ENCODE peak calls at places on chromosome 6, in four cellular contexts. Q is A549; H is CD4-positive, alpha-beta T cell; E is tibial nerve. C is an unnamed sample.

GRCh38 chr6:13462380-13463326 is 24.7 kb downstream of the GFOD1 start:
- DNase-seq in E (no peak), Q (no peak), H (no peak), C (no peak)

GRCh38 chr6:88869263-88870023 is 94.0 kb downstream of the RNGTT start:
- DNase-seq in E (no peak), Q (no peak), H (no peak), C (no peak)

GRCh38 chr6:1039746-1040145 is 272.2 kb upstream of the FOXQ1 start:
- DNase-seq in Q (no peak), E (no peak), H (no peak), C (no peak)

GRCh38 chr6:166672624-166673165 is 45.6 kb upstream of the RPS6KA2 start:
- DNase-seq in Q (no peak), H (no peak), E (no peak), C (no peak)

GRCh38 chr6:7541175-7542064 is at the start of gene DSP:
- DNase-seq in Q (peak), H (no peak), E (no peak), C (no peak)

GRCh38 chr6:107819976-107820551 is 4.0 kb downstream of the SCML4 start:
- DNase-seq in Q (no peak), E (no peak), H (peak), C (no peak)

GRCh38 chr6:7424967-7425807 is 35.6 kb downstream of the RIOK1 start:
- DNase-seq in H (no peak), Q (peak), E (no peak), C (no peak)

GRCh38 chr6:147283460-147283859 is 79.2 kb downstream of the STXBP5 start:
- DNase-seq in H (no peak), E (no peak), Q (no peak), C (no peak)

GRCh38 chr6:132304891-132305305 is 96.4 kb downstream of the MOXD1 start:
- DNase-seq in E (no peak), Q (no peak), H (no peak), C (peak)

GRCh38 chr6:5325173-5325572 is 63.9 kb downstream of the FARS2 start:
- DNase-seq in Q (no peak), H (no peak), E (no peak), C (no peak)

GRCh38 chr6:98514073-98514720 is 320.2 kb upstream of the POU3F2 start:
- DNase-seq in Q (no peak), H (no peak), E (no peak), C (no peak)

GRCh38 chr6:21887301-21888185 is 294.0 kb downstream of the SOX4 start:
- DNase-seq in H (no peak), E (no peak), Q (peak), C (peak)

GRCh38 chr6:136123464-136123863 is 126.6 kb downstream of the MTFR2 start:
- DNase-seq in H (no peak), E (no peak), Q (no peak), C (no peak)

GRCh38 chr6:31660224-31660997 is at the start of gene C6orf47:
- DNase-seq in Q (peak), E (peak), H (peak), C (peak)

GRCh38 chr6:84687487-84687886 is 76.9 kb downstream of the TBX18 start:
- DNase-seq in Q (no peak), E (no peak), H (no peak), C (no peak)

GRCh38 chr6:116443105-116443504 is 18.1 kb upstream of the CALHM6 start:
- DNase-seq in H (no peak), Q (no peak), E (no peak), C (no peak)

GRCh38 chr6:125188594-125189203 is 35.1 kb downstream of the TPD52L1 start:
- DNase-seq in E (no peak), H (no peak), Q (no peak), C (no peak)

GRCh38 chr6:11262231-11262630 is 29.8 kb upstream of the NEDD9 start:
- DNase-seq in E (no peak), H (no peak), Q (no peak), C (no peak)

GRCh38 chr6:83707829-83708545 is 914 bp downstream of the SNAP91 start:
- DNase-seq in Q (no peak), E (no peak), H (no peak), C (no peak)

GRCh38 chr6:72783035-72783434 is 161.2 kb downstream of the KCNQ5 start:
- DNase-seq in E (no peak), H (no peak), Q (no peak), C (no peak)

GRCh38 chr6:121592261-121592935 is 157.0 kb downstream of the GJA1 start:
- DNase-seq in Q (no peak), H (no peak), E (no peak), C (no peak)

GRCh38 chr6:166553563-166554271 is 32.8 kb downstream of the RAMACL start:
- DNase-seq in E (peak), H (no peak), Q (no peak), C (no peak)

GRCh38 chr6:39029156-39030011 is 19.2 kb upstream of the GLP1R start:
- DNase-seq in E (no peak), Q (peak), H (no peak), C (no peak)

GRCh38 chr6:23027281-23027680 is 457.9 kb downstream of the HDGFL1 start:
- DNase-seq in H (no peak), Q (no peak), E (no peak), C (no peak)

GRCh38 chr6:169250660-169251059 is 3.0 kb downstream of the THBS2 start:
- DNase-seq in Q (peak), H (no peak), E (no peak), C (peak)

GRCh38 chr6:116741571-116741970 is 23.9 kb downstream of the FAM162B start:
- DNase-seq in E (no peak), H (no peak), Q (no peak), C (no peak)

GRCh38 chr6:37982320-37982719 is 162.8 kb downstream of the ZFAND3 start:
- DNase-seq in Q (no peak), E (no peak), H (no peak), C (no peak)
- H3K27ac ChIP-seq in Q (no peak), E (no peak), H (no peak), C (no peak)

GRCh38 chr6:34872332-34872731 is 15.5 kb downstream of the TAF11 start:
- DNase-seq in E (no peak), H (no peak), Q (no peak), C (no peak)

GRCh38 chr6:34877869-34878485 is 9.9 kb downstream of the TAF11 start:
- DNase-seq in Q (no peak), H (no peak), E (no peak), C (no peak)

GRCh38 chr6:34876451-34876850 is 11.4 kb downstream of the TAF11 start:
- DNase-seq in Q (no peak), E (no peak), H (no peak), C (no peak)

GRCh38 chr6:34877259-34877658 is 10.6 kb downstream of the TAF11 start:
- DNase-seq in Q (no peak), H (no peak), E (no peak), C (no peak)

DNA sequence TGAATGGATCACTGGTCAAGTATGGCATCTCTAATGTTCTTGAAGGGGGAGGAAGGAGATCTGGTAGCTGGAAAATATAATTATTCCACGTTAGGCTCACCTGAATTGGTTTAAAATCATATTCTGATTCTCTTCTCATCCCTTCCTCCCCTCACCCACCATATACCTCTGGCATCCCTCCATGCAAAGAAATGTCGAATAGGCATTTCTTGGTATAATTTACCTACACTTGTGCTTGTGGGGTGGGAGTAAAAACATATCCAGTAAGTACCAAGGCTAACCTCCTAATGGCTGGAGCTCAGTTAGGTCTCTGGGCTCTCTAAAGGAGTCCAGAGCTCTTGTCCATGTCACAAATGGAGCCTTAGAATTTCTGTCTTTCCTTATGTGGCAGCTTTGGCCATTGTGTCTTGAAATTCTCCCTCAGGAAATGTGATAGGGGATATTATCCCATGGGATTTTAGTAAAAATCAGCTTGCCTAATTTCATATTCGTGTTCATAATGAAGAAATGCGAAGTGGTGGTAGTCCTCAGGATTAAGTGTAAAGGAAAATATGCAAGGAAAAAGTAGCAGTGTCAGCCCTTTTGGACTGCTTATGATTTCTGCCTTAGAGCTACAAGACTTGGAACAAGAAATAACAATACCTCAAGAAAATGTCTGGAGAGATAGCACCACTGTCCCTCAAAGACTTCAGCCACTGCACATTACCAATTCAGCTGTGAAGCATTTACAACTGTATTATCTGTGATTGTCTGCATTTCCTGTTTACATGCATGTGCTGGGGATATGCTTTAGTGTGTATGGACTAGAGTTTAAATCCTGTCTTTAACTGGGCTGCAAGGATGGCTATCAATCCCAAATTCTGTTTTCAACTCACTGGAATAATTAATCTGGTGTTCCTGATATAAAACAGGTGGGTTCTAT is 12.3 kb downstream of the TAF11 start:
- DNase-seq in H (no peak), Q (no peak), E (no peak), C (no peak)
- H3K27ac ChIP-seq in H (no peak), Q (no peak), E (no peak), C (no peak)

GRCh38 chr6:33018904-33019303 is 9.5 kb upstream of the HLA-DOA start:
- DNase-seq in Q (no peak), H (peak), E (no peak), C (peak)
- H3K27ac ChIP-seq in Q (no peak), H (no peak), E (peak), C (peak)

GRCh38 chr6:143060354-143060805 is 309 bp upstream of the AIG1 start:
- DNase-seq in H (peak), E (peak), Q (peak), C (peak)

GRCh38 chr6:143059616-143060353 is 904 bp upstream of the AIG1 start:
- DNase-seq in E (no peak), H (no peak), Q (peak), C (no peak)

GRCh38 chr6:143060806-143061596 is at the start of gene AIG1:
- DNase-seq in Q (no peak), E (peak), H (peak), C (peak)

GRCh38 chr6:143061597-143062385 is 1.1 kb downstream of the AIG1 start:
- DNase-seq in E (no peak), Q (no peak), H (no peak), C (no peak)

GRCh38 chr6:143058987-143059386 is 1.7 kb upstream of the AIG1 start:
- DNase-seq in E (no peak), Q (peak), H (no peak), C (no peak)
- H3K27ac ChIP-seq in E (no peak), Q (no peak), H (no peak), C (no peak)

GRCh38 chr6:139519571-139520031 is 145.2 kb upstream of the CITED2 start:
- DNase-seq in E (no peak), H (no peak), Q (no peak), C (no peak)
- H3K27ac ChIP-seq in E (no peak), H (no peak), Q (no peak), C (no peak)

DNA sequence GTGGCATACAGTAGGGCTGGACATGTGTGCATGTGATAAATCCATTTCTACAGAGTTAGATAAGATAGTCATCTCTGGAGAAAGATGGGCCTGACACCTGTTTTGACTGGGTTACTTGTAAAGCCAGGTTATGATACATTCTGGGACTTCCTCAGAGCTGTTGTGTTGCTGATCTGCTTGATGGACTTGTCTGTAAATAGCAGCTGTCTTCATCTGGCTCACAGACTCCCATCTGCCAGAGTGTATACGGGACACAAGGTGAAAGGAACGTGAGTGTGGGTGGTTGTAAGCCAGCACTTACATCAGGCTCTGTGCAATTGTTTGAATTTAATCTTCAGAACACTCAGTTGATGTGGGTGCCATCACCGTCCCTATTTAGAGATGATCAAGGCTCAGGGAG is 49.8 kb downstream of the ZDHHC14 start:
- DNase-seq in Q (no peak), H (no peak), E (no peak), C (no peak)
- H3K27ac ChIP-seq in Q (no peak), H (no peak), E (no peak), C (no peak)

GRCh38 chr6:26185004-26185403 is 97.8 kb downstream of the HFE start:
- DNase-seq in E (no peak), Q (no peak), H (no peak), C (no peak)
- H3K27ac ChIP-seq in E (no peak), Q (peak), H (no peak), C (peak)

GRCh38 chr6:118815495-118815894 is 78.5 kb upstream of the ASF1A start:
- DNase-seq in H (no peak), E (no peak), Q (no peak), C (no peak)

GRCh38 chr6:118810420-118811027 is 83.4 kb upstream of the ASF1A start:
- DNase-seq in H (peak), E (no peak), Q (no peak), C (no peak)

GRCh38 chr6:118812972-118813371 is 81.0 kb upstream of the ASF1A start:
- DNase-seq in Q (no peak), H (no peak), E (no peak), C (no peak)

GRCh38 chr6:118808794-118809668 is 84.9 kb upstream of the ASF1A start:
- DNase-seq in E (no peak), Q (no peak), H (no peak), C (no peak)

GRCh38 chr6:118813795-118814194 is 80.2 kb upstream of the ASF1A start:
- DNase-seq in Q (no peak), H (no peak), E (no peak), C (no peak)
- H3K27ac ChIP-seq in Q (no peak), H (no peak), E (no peak), C (no peak)

C was measured in tibial artery.